ENCODE peak calls at places on chromosomes 12 and 14, in six cellular contexts. Q is IMR-90, F is neuronal stem cell, D is H1, U is H9, E is mesenchymal stem cell. O is an unnamed sample. For H3K27me3, the result is how much of the 10 kb centered on the place peaks cover.

GRCh38 chr12:26918321-26919215 is 19.2 kb downstream of the INTS13 start:
- DNase-seq in Q (peak), F (no peak), D (no peak), U (no peak), E (peak), O (peak)

GRCh38 chr12:4450551-4451112 is 5.0 kb upstream of the FGF6 start:
- DNase-seq in Q (no peak), F (no peak), D (peak), U (peak), E (no peak), O (no peak)

GRCh38 chr12:58668831-58669230 is 251.5 kb downstream of the LRIG3 start:
- DNase-seq in Q (peak), F (no peak), D (no peak), U (no peak), E (peak), O (no peak)

GRCh38 chr12:101414533-101415119 is 7.1 kb upstream of the ARL1 start:
- DNase-seq in Q (peak), F (peak), D (no peak), U (peak), E (peak), O (peak)

GRCh38 chr12:124217508-124217981 is 77.3 kb upstream of the RFLNA start:
- DNase-seq in Q (no peak), F (peak), D (no peak), U (no peak), E (no peak), O (no peak)

GRCh38 chr12:125249932-125250331 is 184.7 kb downstream of the AACS start:
- DNase-seq in Q (no peak), F (no peak), D (no peak), U (no peak), E (no peak), O (no peak)

GRCh38 chr14:33039321-33039720 is 100.6 kb downstream of the NPAS3 start:
- DNase-seq in Q (no peak), F (no peak), D (no peak), U (no peak), E (no peak), O (no peak)

GRCh38 chr12:44053550-44054243 is 217.8 kb downstream of the TMEM117 start:
- DNase-seq in Q (peak), F (no peak), D (no peak), U (no peak), E (no peak), O (no peak)

GRCh38 chr12:124847675-124848074 is 16.0 kb downstream of the SCARB1 start:
- DNase-seq in Q (peak), F (no peak), D (no peak), U (no peak), E (no peak), O (no peak)

GRCh38 chr12:132726386-132726785 is 15.7 kb downstream of the PGAM5 start:
- DNase-seq in Q (no peak), F (no peak), D (no peak), U (no peak), E (no peak), O (no peak)

GRCh38 chr14:49549446-49549845 is 36.7 kb downstream of the RPS29 start:
- DNase-seq in Q (no peak), F (no peak), D (no peak), U (no peak), E (no peak), O (no peak)

GRCh38 chr12:31868980-31869379 is 90.2 kb upstream of the RESF1 start:
- DNase-seq in Q (peak), F (no peak), D (no peak), U (no peak), E (peak), O (no peak)

GRCh38 chr12:124466200-124467128 is 100.9 kb downstream of the NCOR2 start:
- DNase-seq in Q (peak), F (no peak), D (no peak), U (no peak), E (peak), O (peak)

GRCh38 chr14:33210304-33210703 is 271.6 kb downstream of the NPAS3 start:
- DNase-seq in Q (peak), F (peak), D (peak), U (no peak), E (peak), O (no peak)

DNA sequence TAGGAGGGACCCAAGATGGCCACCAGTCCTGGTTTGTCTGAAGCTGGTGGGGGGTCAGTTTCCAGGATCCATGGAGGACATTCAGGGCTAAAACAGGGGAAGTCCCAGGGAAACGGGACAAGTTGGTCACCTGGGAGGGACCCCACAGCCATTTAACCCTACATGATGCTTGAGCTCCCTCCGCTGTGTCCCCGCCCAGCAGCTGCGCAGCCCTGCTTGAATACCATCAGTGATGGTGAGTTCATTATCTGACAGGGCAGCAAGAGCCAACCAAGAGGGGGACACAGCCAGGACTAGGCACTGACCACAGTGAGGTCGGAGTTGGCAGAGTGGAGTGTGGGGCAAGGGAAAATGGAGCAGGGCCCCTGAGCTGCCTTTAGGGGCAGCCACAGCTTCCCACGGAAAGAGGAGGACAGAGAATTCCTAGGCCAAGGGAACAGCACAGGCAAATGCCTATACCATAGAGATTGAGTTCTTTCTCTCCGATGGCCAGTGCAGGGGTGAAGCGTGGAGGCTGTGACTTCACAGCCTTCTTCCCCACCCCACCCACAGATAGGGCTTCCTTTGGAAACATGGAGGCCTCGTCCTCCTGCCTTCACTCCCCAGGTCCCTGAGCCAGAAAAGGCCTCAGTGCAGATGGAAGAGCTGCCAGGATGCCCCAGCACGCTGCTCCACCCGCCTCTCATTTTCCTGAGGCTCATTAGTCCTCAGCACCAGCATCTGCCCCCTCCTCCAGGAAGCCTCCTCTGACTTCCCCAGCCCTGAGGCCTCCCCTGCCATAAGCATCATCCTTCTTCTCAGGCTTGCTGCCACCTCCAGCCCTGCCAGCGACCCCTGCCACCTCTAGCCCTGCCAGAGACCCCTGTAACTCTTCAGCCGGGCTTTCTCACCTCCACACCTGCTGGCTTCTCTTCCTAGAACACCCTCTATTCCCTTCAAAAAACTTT is 51.4 kb downstream of the CYP46A1 start:
- DNase-seq in Q (no peak), F (no peak), D (no peak), U (no peak), E (no peak), O (no peak)
- H3K14ac ChIP-seq in Q (no peak), F (no peak), D (no peak), U (no peak), E (no peak), O (no peak)

GRCh38 chr14:103066399-103066798 is 9.1 kb upstream of the CDC42BPB start:
- DNase-seq in Q (no peak), F (no peak), D (no peak), U (no peak), E (no peak), O (no peak)
- H3K27me3 ChIP-seq in Q (under half), F (under half), D (under half), U (under half), E (under half), O (under half)

GRCh38 chr12:11649413-11650278 is at the start of gene ETV6:
- DNase-seq in Q (peak), F (peak), D (peak), U (peak), E (peak), O (peak)
- H4K8ac ChIP-seq in Q (peak), F (no peak), D (peak), U (no peak), E (peak), O (peak)

GRCh38 chr12:121720762-121721161 is 8.2 kb downstream of the TMEM120B start:
- DNase-seq in Q (peak), F (no peak), D (no peak), U (no peak), E (peak), O (no peak)
- H3K14ac ChIP-seq in Q (peak), F (no peak), D (no peak), U (no peak), E (no peak), O (peak)

GRCh38 chr12:466039-466438 is 6.3 kb downstream of the B4GALNT3 start:
- DNase-seq in Q (no peak), F (no peak), D (no peak), U (no peak), E (no peak), O (no peak)
- H3K27me3 ChIP-seq in Q (half or more), F (under half), D (under half), U (under half), E (under half), O (under half)

GRCh38 chr14:104800600-104801283 is at the start of gene ZBTB42:
- DNase-seq in Q (peak), F (no peak), D (peak), U (peak), E (peak), O (peak)
- H4K8ac ChIP-seq in Q (peak), F (no peak), D (peak), U (no peak), E (peak), O (peak)

GRCh38 chr12:118046430-118046829 is 14.5 kb downstream of the WSB2 start:
- DNase-seq in Q (no peak), F (no peak), D (no peak), U (no peak), E (no peak), O (no peak)

GRCh38 chr12:118044577-118044976 is 16.4 kb downstream of the WSB2 start:
- DNase-seq in Q (no peak), F (no peak), D (no peak), U (no peak), E (no peak), O (no peak)

GRCh38 chr12:118038122-118038521 is 21.6 kb downstream of the RFC5 start:
- DNase-seq in Q (no peak), F (no peak), D (no peak), U (no peak), E (no peak), O (no peak)

GRCh38 chr12:118042091-118042490 is 18.9 kb downstream of the WSB2 start:
- DNase-seq in Q (no peak), F (no peak), D (no peak), U (no peak), E (no peak), O (no peak)

GRCh38 chr12:118044075-118044474 is 16.9 kb downstream of the WSB2 start:
- DNase-seq in Q (no peak), F (no peak), D (no peak), U (no peak), E (peak), O (no peak)
- H3K14ac ChIP-seq in Q (no peak), F (no peak), D (no peak), U (no peak), E (no peak), O (no peak)

GRCh38 chr12:53786411-53786810 is 34.6 kb upstream of the CISTR start:
- DNase-seq in Q (no peak), F (no peak), D (no peak), U (no peak), E (no peak), O (no peak)
- H3K27me3 ChIP-seq in Q (under half), F (under half), D (under half), U (under half), E (half or more), O (under half)

GRCh38 chr14:88026890-88027289 is 22.0 kb downstream of the GPR65 start:
- DNase-seq in Q (no peak), F (no peak), D (no peak), U (no peak), E (no peak), O (no peak)

GRCh38 chr14:88023658-88024187 is 18.8 kb downstream of the GPR65 start:
- DNase-seq in Q (no peak), F (no peak), D (no peak), U (no peak), E (no peak), O (no peak)

GRCh38 chr14:88029500-88029899 is 24.6 kb downstream of the GPR65 start:
- DNase-seq in Q (no peak), F (no peak), D (no peak), U (no peak), E (no peak), O (no peak)

GRCh38 chr14:88030079-88030478 is 25.1 kb downstream of the GPR65 start:
- DNase-seq in Q (no peak), F (no peak), D (no peak), U (no peak), E (no peak), O (no peak)

GRCh38 chr14:88025350-88025749 is 20.4 kb downstream of the GPR65 start:
- DNase-seq in Q (no peak), F (no peak), D (no peak), U (no peak), E (no peak), O (no peak)
- H4K8ac ChIP-seq in Q (no peak), F (no peak), D (no peak), U (no peak), E (no peak), O (no peak)

GRCh38 chr14:90556666-90557450 is 160.0 kb downstream of the CALM1 start:
- DNase-seq in Q (no peak), F (no peak), D (no peak), U (no peak), E (no peak), O (no peak)
- H3K14ac ChIP-seq in Q (no peak), F (peak), D (no peak), U (peak), E (peak), O (no peak)

O was measured in trophoblast cell.